ENCODE peak calls at places on chromosome 4, in five cellular contexts. One of them, this sample, is unnamed.

GRCh38 chr4:57442834-57443291 is 332.7 kb upstream of the IGFBP7 start:
- DNase-seq in astrocyte of the spinal cord: peak; percentile 42
- DNase-seq in HFF-Myc: peak; percentile 2
- DNase-seq in hepatocyte: peak; percentile 77
- DNase-seq in heart left ventricle: no peak
- DNase-seq in this sample: peak; percentile 41

GRCh38 chr4:18524667-18525066 is 503.1 kb upstream of the LCORL start:
- DNase-seq in heart left ventricle: no peak
- DNase-seq in hepatocyte: no peak
- DNase-seq in astrocyte of the spinal cord: no peak
- DNase-seq in HFF-Myc: no peak
- DNase-seq in this sample: no peak

GRCh38 chr4:28973591-28974350 is 1746.4 kb upstream of the PCDH7 start:
- DNase-seq in heart left ventricle: no peak
- DNase-seq in HFF-Myc: no peak
- DNase-seq in hepatocyte: peak; percentile 4
- DNase-seq in astrocyte of the spinal cord: peak; percentile 34
- DNase-seq in this sample: peak; percentile 20

GRCh38 chr4:52861879-52862604 is at the start of gene RASL11B:
- DNase-seq in heart left ventricle: peak; percentile 89
- DNase-seq in hepatocyte: peak; percentile 93
- DNase-seq in astrocyte of the spinal cord: peak; percentile 61
- DNase-seq in HFF-Myc: no peak
- DNase-seq in this sample: peak; percentile 48

GRCh38 chr4:118888666-118889312 is at the start of gene SYNPO2:
- DNase-seq in HFF-Myc: no peak
- DNase-seq in heart left ventricle: peak; percentile 82
- DNase-seq in astrocyte of the spinal cord: peak; percentile 90
- DNase-seq in hepatocyte: peak; percentile 83
- DNase-seq in this sample: peak; percentile 88

GRCh38 chr4:7189475-7190277 is 2.7 kb upstream of the SORCS2 start:
- DNase-seq in astrocyte of the spinal cord: no peak
- DNase-seq in heart left ventricle: no peak
- DNase-seq in HFF-Myc: no peak
- DNase-seq in hepatocyte: peak; percentile 37
- DNase-seq in this sample: no peak

GRCh38 chr4:16158504-16158852 is 67.8 kb downstream of the TAPT1 start:
- DNase-seq in hepatocyte: peak; percentile 64
- DNase-seq in HFF-Myc: no peak
- DNase-seq in heart left ventricle: no peak
- DNase-seq in astrocyte of the spinal cord: no peak
- DNase-seq in this sample: no peak

GRCh38 chr4:124803641-124804040 is 91.1 kb upstream of the ANKRD50 start:
- DNase-seq in hepatocyte: no peak
- DNase-seq in astrocyte of the spinal cord: peak; percentile 18
- DNase-seq in HFF-Myc: no peak
- DNase-seq in heart left ventricle: no peak
- DNase-seq in this sample: peak; percentile 32

GRCh38 chr4:170214731-170215130 is 125.0 kb upstream of the AADAT start:
- DNase-seq in astrocyte of the spinal cord: no peak
- DNase-seq in hepatocyte: no peak
- DNase-seq in heart left ventricle: no peak
- DNase-seq in HFF-Myc: no peak
- DNase-seq in this sample: no peak

GRCh38 chr4:26613242-26613641 is 29.4 kb downstream of the TBC1D19 start:
- DNase-seq in HFF-Myc: no peak
- DNase-seq in hepatocyte: no peak
- DNase-seq in heart left ventricle: no peak
- DNase-seq in astrocyte of the spinal cord: no peak
- DNase-seq in this sample: no peak

GRCh38 chr4:12852338-12853307 is 631.5 kb downstream of the RAB28 start:
- DNase-seq in hepatocyte: peak; percentile 83
- DNase-seq in HFF-Myc: peak; percentile 9
- DNase-seq in heart left ventricle: no peak
- DNase-seq in astrocyte of the spinal cord: peak; percentile 67
- DNase-seq in this sample: peak; percentile 31

GRCh38 chr4:29966386-29966785 is 753.8 kb upstream of the PCDH7 start:
- DNase-seq in heart left ventricle: no peak
- DNase-seq in hepatocyte: no peak
- DNase-seq in HFF-Myc: no peak
- DNase-seq in astrocyte of the spinal cord: no peak
- DNase-seq in this sample: no peak

GRCh38 chr4:116346750-116347149 is 738.6 kb downstream of the TRAM1L1 start:
- DNase-seq in heart left ventricle: no peak
- DNase-seq in astrocyte of the spinal cord: no peak
- DNase-seq in hepatocyte: no peak
- DNase-seq in HFF-Myc: no peak
- DNase-seq in this sample: no peak

GRCh38 chr4:87188063-87188462 is 32.4 kb downstream of the KLHL8 start:
- DNase-seq in heart left ventricle: no peak
- DNase-seq in HFF-Myc: peak; percentile 73
- DNase-seq in astrocyte of the spinal cord: peak; percentile 37
- DNase-seq in hepatocyte: no peak
- DNase-seq in this sample: no peak

GRCh38 chr4:184850431-184851199 is 24.8 kb upstream of the ACSL1 start:
- DNase-seq in heart left ventricle: no peak
- DNase-seq in hepatocyte: no peak
- DNase-seq in HFF-Myc: no peak
- DNase-seq in astrocyte of the spinal cord: no peak
- DNase-seq in this sample: no peak

GRCh38 chr4:87497141-87497540 is 32.0 kb downstream of the SPARCL1 start:
- DNase-seq in heart left ventricle: no peak
- DNase-seq in HFF-Myc: no peak
- DNase-seq in astrocyte of the spinal cord: no peak
- DNase-seq in hepatocyte: no peak
- DNase-seq in this sample: no peak

GRCh38 chr4:33649015-33649414 is 2595.3 kb downstream of the ARAP2 start:
- DNase-seq in HFF-Myc: peak; percentile 17
- DNase-seq in hepatocyte: peak; percentile 36
- DNase-seq in heart left ventricle: no peak
- DNase-seq in astrocyte of the spinal cord: peak; percentile 29
- DNase-seq in this sample: no peak

GRCh38 chr4:127997534-127998388 is 32.6 kb downstream of the ABHD18 start:
- DNase-seq in HFF-Myc: no peak
- DNase-seq in astrocyte of the spinal cord: peak; percentile 37
- DNase-seq in hepatocyte: no peak
- DNase-seq in heart left ventricle: no peak
- DNase-seq in this sample: no peak

GRCh38 chr4:181710143-181710542 is 533.1 kb upstream of the TENM3 start:
- DNase-seq in heart left ventricle: no peak
- DNase-seq in hepatocyte: no peak
- DNase-seq in HFF-Myc: no peak
- DNase-seq in astrocyte of the spinal cord: no peak
- DNase-seq in this sample: no peak

GRCh38 chr4:21765810-21766407 is 182.7 kb downstream of the KCNIP4 start:
- DNase-seq in heart left ventricle: no peak
- DNase-seq in astrocyte of the spinal cord: peak; percentile 62
- DNase-seq in hepatocyte: peak; percentile 75
- DNase-seq in HFF-Myc: no peak
- DNase-seq in this sample: peak; percentile 65

GRCh38 chr4:61375316-61375715 is 175.2 kb downstream of the ADGRL3 start:
- DNase-seq in HFF-Myc: no peak
- DNase-seq in heart left ventricle: no peak
- DNase-seq in hepatocyte: no peak
- DNase-seq in astrocyte of the spinal cord: peak; percentile 7
- DNase-seq in this sample: no peak

GRCh38 chr4:73439445-73439844 is 3.4 kb downstream of the AFP start:
- DNase-seq in heart left ventricle: no peak
- DNase-seq in astrocyte of the spinal cord: no peak
- DNase-seq in hepatocyte: no peak
- DNase-seq in HFF-Myc: no peak
- DNase-seq in this sample: no peak

GRCh38 chr4:156575430-156576073 is 396.0 kb downstream of the PDGFC start:
- DNase-seq in heart left ventricle: no peak
- DNase-seq in astrocyte of the spinal cord: peak; percentile 72
- DNase-seq in hepatocyte: no peak
- DNase-seq in HFF-Myc: no peak
- DNase-seq in this sample: no peak

GRCh38 chr4:139524062-139524631 is 31.9 kb downstream of the SETD7 start:
- DNase-seq in HFF-Myc: no peak
- DNase-seq in astrocyte of the spinal cord: no peak
- DNase-seq in hepatocyte: no peak
- DNase-seq in heart left ventricle: no peak
- DNase-seq in this sample: no peak

GRCh38 chr4:139525414-139525813 is 30.6 kb downstream of the SETD7 start:
- DNase-seq in HFF-Myc: no peak
- DNase-seq in astrocyte of the spinal cord: no peak
- DNase-seq in heart left ventricle: no peak
- DNase-seq in hepatocyte: no peak
- DNase-seq in this sample: no peak

GRCh38 chr4:139521764-139522373 is 34.1 kb downstream of the SETD7 start:
- DNase-seq in astrocyte of the spinal cord: no peak
- DNase-seq in HFF-Myc: no peak
- DNase-seq in hepatocyte: no peak
- DNase-seq in heart left ventricle: no peak
- DNase-seq in this sample: no peak

GRCh38 chr4:139523076-139523475 is 32.9 kb downstream of the SETD7 start:
- DNase-seq in heart left ventricle: no peak
- DNase-seq in astrocyte of the spinal cord: peak; percentile 35
- DNase-seq in hepatocyte: no peak
- DNase-seq in HFF-Myc: no peak
- DNase-seq in this sample: no peak

GRCh38 chr4:139522457-139522856 is 33.6 kb downstream of the SETD7 start:
- DNase-seq in astrocyte of the spinal cord: no peak
- DNase-seq in HFF-Myc: no peak
- DNase-seq in hepatocyte: no peak
- DNase-seq in heart left ventricle: no peak
- DNase-seq in this sample: no peak
- TF ChIP-seq CTCF in astrocyte of the spinal cord: no peak
- TF ChIP-seq CTCF in HFF-Myc: no peak
- TF ChIP-seq CTCF in hepatocyte: no peak
- TF ChIP-seq CTCF in heart left ventricle: no peak
- TF ChIP-seq CTCF in this sample: no peak

DNA sequence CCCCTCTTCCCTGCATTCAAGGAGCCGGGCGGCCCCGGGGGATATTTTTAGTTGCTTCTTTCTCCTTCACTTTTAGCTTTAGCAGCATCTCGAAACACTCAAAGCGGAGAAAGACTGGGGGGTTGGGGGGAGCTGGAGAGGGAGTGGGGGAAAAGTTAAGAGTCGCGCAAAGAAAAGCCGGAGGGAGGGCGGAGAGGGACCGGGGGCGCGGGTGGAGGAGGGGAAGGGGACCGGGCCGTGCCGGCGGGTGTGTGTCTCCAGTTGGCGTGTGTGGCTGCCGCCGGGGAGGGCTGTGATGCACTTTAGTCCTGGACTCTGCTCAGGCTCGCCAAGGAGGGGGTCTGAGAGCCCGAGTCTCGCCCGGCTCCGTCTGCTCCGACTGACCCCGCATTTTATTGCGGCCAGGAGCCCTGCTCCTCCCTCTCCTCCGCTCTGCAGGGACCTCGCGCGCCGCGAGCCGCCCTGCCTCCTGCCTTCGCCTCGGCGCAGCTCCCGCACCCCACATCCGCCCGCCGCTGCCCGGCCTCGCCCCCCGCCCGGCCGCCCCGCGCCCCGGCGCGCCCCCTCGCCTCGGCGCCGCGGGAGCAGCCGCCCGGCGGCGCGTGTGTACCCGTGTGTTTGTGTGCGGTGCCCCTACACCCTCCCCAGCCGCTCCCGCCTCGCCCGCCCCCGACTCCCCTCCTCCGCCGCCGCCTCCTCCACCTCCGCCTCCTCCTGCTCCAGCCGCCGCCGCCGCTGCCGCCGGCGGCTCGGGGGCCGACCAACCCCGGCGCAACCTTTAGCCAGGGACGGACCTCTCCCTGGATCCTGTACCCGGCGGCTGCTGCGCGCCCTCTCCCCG is 1.4 kb downstream of the ZNF827 start:
- DNase-seq in hepatocyte: peak; percentile 86
- DNase-seq in astrocyte of the spinal cord: peak; percentile 76
- DNase-seq in HFF-Myc: no peak
- DNase-seq in heart left ventricle: peak; percentile 71
- DNase-seq in this sample: peak; percentile 73
- H3K4me3 ChIP-seq in hepatocyte: peak overlapping the region; percentile 95
- H3K4me3 ChIP-seq in astrocyte of the spinal cord: peak overlapping the region; percentile 90
- H3K4me3 ChIP-seq in HFF-Myc: peak overlapping the region; percentile 78
- H3K4me3 ChIP-seq in heart left ventricle: peak overlapping the region; percentile 90
- H3K4me3 ChIP-seq in this sample: peak overlapping the region; percentile 89

DNA sequence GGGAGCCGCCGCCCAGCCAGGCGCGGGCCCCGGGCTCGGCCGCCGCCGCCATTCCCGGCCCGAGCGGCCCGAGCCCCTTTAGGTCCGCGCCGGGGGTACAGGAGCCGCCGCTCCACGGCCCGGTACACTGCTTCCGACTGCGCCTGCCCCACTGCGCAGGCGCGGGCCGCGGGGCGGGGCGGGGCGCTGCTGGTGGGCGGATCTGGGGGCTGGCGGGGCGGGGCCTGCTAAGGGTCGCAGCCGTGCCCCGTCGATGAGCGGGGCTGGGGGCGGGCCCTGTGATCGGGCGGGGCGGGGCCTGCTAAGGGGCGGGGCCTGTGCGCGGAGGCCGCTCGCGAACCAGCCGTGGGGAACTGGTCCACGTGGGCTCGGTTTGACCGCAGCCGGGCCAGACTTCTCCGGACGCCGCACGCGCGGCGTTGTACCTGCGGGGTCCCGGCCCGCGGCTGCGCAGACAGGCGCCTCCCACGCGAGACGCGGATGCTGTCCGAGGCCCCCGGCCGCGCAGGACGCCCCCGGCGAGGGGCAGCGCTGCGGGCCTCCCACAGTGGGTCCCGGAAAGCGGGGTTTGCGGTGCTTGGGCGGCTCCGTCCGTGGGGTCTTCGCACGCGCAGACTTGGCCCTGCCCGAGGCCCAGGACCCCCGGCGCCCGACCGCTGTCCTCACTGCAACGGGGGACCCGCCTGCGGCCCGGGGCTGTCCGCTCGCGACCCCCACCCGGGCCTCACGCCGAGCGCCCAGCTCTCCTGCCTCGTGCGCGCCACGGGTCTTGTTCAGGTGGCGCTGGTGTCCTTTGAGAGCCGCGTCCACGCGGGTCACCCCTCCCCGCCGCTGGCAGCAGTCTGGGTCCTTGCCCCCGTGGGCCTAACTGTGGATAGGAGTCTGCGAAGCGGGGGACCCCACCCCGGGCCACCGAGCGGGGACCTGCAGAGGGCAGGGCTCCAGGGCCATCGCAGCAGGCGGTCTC is at the start of gene DGKQ:
- DNase-seq in hepatocyte: peak; percentile 95
- DNase-seq in heart left ventricle: peak; percentile 92
- DNase-seq in HFF-Myc: no peak
- DNase-seq in astrocyte of the spinal cord: peak; percentile 77
- DNase-seq in this sample: peak; percentile 52
- TF ChIP-seq CTCF in hepatocyte: no peak
- TF ChIP-seq CTCF in heart left ventricle: no peak
- TF ChIP-seq CTCF in HFF-Myc: no peak
- TF ChIP-seq CTCF in astrocyte of the spinal cord: no peak
- TF ChIP-seq CTCF in this sample: no peak

DNA sequence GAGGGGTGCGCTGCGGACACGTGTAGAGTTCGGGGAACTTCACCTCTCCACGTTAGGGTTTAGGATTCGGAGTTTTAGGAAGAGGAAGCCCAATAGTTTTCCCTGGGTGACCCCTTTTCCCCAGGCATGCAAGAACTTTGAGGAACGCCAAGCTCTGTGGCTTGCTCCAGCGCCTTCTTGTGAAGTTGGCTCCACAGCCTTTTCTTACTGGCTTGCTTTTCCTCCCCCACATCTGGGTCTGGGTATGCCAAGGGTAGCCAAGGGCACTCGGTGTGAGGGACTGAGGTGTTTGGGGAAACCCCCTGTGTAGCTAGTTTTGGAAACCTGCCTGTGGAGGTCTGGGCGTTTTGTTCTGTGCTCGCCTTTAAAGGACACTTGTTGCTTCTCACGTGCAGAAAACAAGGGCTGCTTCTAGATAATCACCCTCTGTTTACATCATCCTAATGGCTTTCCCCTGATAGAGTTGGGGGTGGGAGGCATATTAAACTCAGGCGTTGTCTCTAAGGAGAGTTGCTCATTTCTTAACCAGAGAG is 746 bp downstream of the EDNRA start:
- DNase-seq in astrocyte of the spinal cord: peak; percentile 37
- DNase-seq in heart left ventricle: no peak
- DNase-seq in HFF-Myc: no peak
- DNase-seq in hepatocyte: peak; percentile 25
- DNase-seq in this sample: no peak
- H3K4me3 ChIP-seq in astrocyte of the spinal cord: peak overlapping the region; percentile 59
- H3K4me3 ChIP-seq in heart left ventricle: peak overlapping the region; percentile 77
- H3K4me3 ChIP-seq in HFF-Myc: peak overlapping the region; percentile 72
- H3K4me3 ChIP-seq in hepatocyte: peak overlapping the region; percentile 84
- H3K4me3 ChIP-seq in this sample: peak overlapping the region; percentile 77